ENCODE peak calls at places on chromosomes 3 and 15, in seven cellular contexts. W is heart left ventricle; E is CD8-positive, alpha-beta T cell; F is BJ; H is A549; S is cardiac fibroblast; J is endodermal cell. N is an unnamed sample.

GRCh38 chr3:189756651-189757078 is 125.5 kb downstream of the TP63 start:
- DNase-seq in W (no peak), E (no peak), F (no peak), H (peak), S (peak), J (no peak), N (no peak)

GRCh38 chr15:65421360-65422215 is 1.2 kb downstream of the IGDCC4 start:
- DNase-seq in W (peak), E (peak), F (no peak), H (no peak), S (no peak), J (peak), N (peak)

GRCh38 chr15:70152070-70152480 is 54.4 kb upstream of the TLE3 start:
- DNase-seq in W (no peak), E (no peak), F (no peak), H (no peak), S (no peak), J (peak), N (no peak)

GRCh38 chr3:4721511-4721911 is 228.4 kb downstream of the ITPR1 start:
- DNase-seq in W (no peak), E (no peak), F (peak), H (peak), S (peak), J (no peak), N (no peak)

GRCh38 chr15:52326758-52327157 is 31.2 kb upstream of the MYO5C start:
- DNase-seq in W (no peak), E (no peak), F (no peak), H (no peak), S (peak), J (no peak), N (no peak)

GRCh38 chr3:157204431-157204830 is 44.5 kb upstream of the CCNL1 start:
- DNase-seq in W (no peak), E (no peak), F (peak), H (peak), S (peak), J (no peak), N (no peak)

GRCh38 chr3:191987951-191988350 is 527.0 kb downstream of the PYDC2 start:
- DNase-seq in W (no peak), E (no peak), F (no peak), H (no peak), S (peak), J (no peak), N (no peak)

GRCh38 chr3:97245201-97245910 is 431.0 kb downstream of the EPHA6 start:
- DNase-seq in W (no peak), E (no peak), F (no peak), H (no peak), S (no peak), J (no peak), N (no peak)

GRCh38 chr15:33654859-33655258 is 313.4 kb upstream of the CHRM5 start:
- DNase-seq in W (no peak), E (no peak), F (no peak), H (no peak), S (peak), J (peak), N (no peak)

GRCh38 chr3:194756460-194757355 is 71.0 kb downstream of the FAM43A start:
- DNase-seq in W (no peak), E (no peak), F (no peak), H (no peak), S (no peak), J (no peak), N (no peak)

GRCh38 chr3:32440481-32441350 is 49.1 kb downstream of the CMTM7 start:
- DNase-seq in W (no peak), E (no peak), F (no peak), H (no peak), S (no peak), J (no peak), N (no peak)

GRCh38 chr15:39461536-39462140 is 119.2 kb upstream of the THBS1 start:
- DNase-seq in W (peak), E (no peak), F (no peak), H (no peak), S (peak), J (no peak), N (no peak)

GRCh38 chr3:75249005-75249404 is 415.1 kb upstream of the FRG2C start:
- DNase-seq in W (no peak), E (no peak), F (no peak), H (no peak), S (no peak), J (no peak), N (no peak)

GRCh38 chr3:104367000-104367399 is 999.7 kb upstream of the ALCAM start:
- DNase-seq in W (no peak), E (no peak), F (no peak), H (no peak), S (no peak), J (no peak), N (no peak)

GRCh38 chr3:139937674-139938279 is 2.8 kb downstream of the CLSTN2 start:
- DNase-seq in W (peak), E (no peak), F (peak), H (peak), S (peak), J (peak), N (peak)

GRCh38 chr3:114176890-114177289 is 2.0 kb downstream of the DRD3 start:
- DNase-seq in W (no peak), E (no peak), F (no peak), H (no peak), S (no peak), J (no peak), N (no peak)

GRCh38 chr3:114175204-114175987 is 3.5 kb downstream of the DRD3 start:
- DNase-seq in W (no peak), E (no peak), F (no peak), H (no peak), S (no peak), J (no peak), N (no peak)

GRCh38 chr3:114176487-114176886 is 2.4 kb downstream of the DRD3 start:
- DNase-seq in W (no peak), E (no peak), F (no peak), H (no peak), S (no peak), J (no peak), N (no peak)

GRCh38 chr3:114178770-114179368 is at the start of gene DRD3:
- DNase-seq in W (no peak), E (no peak), F (no peak), H (peak), S (peak), J (peak), N (peak)

DNA sequence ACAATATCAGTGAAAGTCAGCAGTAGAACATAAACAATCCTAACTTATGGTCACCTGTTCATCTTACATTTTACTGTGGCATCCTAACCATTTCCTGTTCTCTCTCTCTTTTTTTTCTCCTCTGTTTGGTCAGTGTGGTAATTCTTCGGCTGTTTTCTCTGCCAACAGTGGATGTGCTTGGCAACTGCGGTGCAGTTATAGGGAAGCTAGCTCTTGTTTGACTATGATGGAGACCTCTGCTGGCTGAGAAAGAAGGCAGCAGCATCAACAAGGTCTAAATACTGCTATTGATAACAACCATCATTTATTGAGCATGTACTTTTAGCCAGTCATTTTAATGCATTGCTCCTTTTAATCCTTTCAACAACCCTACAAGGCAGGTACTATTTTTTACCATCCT is 723 bp upstream of the DRD3 start:
- DNase-seq in W (no peak), E (no peak), F (no peak), H (peak), S (peak), J (peak), N (no peak)
- TF ChIP-seq CTCF in W (peak), E (peak), F (peak), H (peak), S (peak), J (peak), N (peak)

GRCh38 chr3:125403789-125404188 is 28.7 kb upstream of the ZNF148 start:
- DNase-seq in W (no peak), E (no peak), F (no peak), H (no peak), S (peak), J (no peak), N (no peak)

GRCh38 chr3:125410922-125411321 is 35.8 kb upstream of the ZNF148 start:
- DNase-seq in W (no peak), E (no peak), F (no peak), H (no peak), S (no peak), J (no peak), N (no peak)

GRCh38 chr3:125401402-125401801 is 26.3 kb upstream of the ZNF148 start:
- DNase-seq in W (no peak), E (no peak), F (no peak), H (no peak), S (peak), J (no peak), N (no peak)

GRCh38 chr3:125406070-125406469 is 30.9 kb upstream of the ZNF148 start:
- DNase-seq in W (no peak), E (no peak), F (no peak), H (no peak), S (no peak), J (no peak), N (no peak)
- TF ChIP-seq CTCF in W (no peak), E (no peak), F (no peak), H (no peak), S (no peak), J (no peak), N (no peak)

DNA sequence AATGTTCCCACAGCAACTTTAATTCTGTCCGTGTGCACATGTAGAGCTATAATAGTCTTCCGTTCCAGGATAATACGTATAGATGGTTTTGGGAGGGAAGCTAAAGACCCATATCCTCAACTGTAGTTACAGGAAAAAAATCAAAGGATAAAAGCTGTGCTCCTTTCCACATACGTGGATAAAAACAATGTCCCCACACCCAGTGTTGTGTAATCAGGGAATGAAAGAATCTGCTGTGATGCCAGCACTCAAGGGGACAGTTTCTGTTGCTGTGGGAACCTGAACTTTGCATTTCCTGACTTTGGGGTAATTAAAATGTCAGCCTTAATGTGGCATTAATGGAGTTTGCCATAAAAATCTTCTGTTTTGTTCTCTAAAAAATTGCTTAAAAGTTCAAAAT is 82.3 kb downstream of the TIGIT start:
- DNase-seq in W (no peak), E (no peak), F (peak), H (no peak), S (peak), J (no peak), N (no peak)
- TF ChIP-seq CTCF in W (no peak), E (no peak), F (no peak), H (no peak), S (no peak), J (no peak), N (no peak)

GRCh38 chr3:121883507-121883906 is 10.7 kb upstream of the SLC15A2 start:
- DNase-seq in W (no peak), E (no peak), F (no peak), H (peak), S (peak), J (no peak), N (no peak)
- TF ChIP-seq CTCF in W (no peak), E (peak), F (peak), H (no peak), S (peak), J (peak), N (peak)

DNA sequence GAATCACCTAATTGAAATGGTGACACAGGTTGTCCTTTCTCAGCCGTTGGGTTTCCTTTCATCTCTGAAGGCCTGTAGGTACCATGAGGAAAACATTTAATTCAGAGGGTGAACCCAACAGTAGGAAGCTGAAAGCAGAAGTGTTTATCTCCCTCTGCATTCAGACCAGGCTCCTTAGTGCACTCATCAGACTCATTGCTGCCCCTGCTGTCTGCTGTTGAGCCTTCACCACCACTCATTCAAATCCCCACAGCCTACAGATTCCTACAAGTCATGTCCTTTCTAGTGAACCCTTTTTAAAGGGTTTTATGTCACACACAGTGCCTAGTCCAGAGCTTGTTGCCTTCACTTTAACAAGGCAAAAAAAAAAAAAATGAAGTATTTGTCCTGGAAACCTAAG is 13.4 kb downstream of the WDR48 start:
- DNase-seq in W (no peak), E (peak), F (no peak), H (peak), S (peak), J (peak), N (no peak)
- TF ChIP-seq CTCF in W (peak), E (peak), F (peak), H (no peak), S (peak), J (peak), N (peak)

GRCh38 chr3:12553921-12554391 is 2.9 kb upstream of the MKRN2 start:
- DNase-seq in W (peak), E (no peak), F (no peak), H (peak), S (peak), J (peak), N (no peak)
- TF ChIP-seq CTCF in W (no peak), E (no peak), F (peak), H (no peak), S (no peak), J (no peak), N (no peak)